ENCODE peak calls at places on chromosomes 13 and 19, in six cellular contexts. One of them, this sample, is unnamed. For H3K9me3, the result is how much of the 10 kb centered on the place peaks cover.

GRCh38 chr13:107192289-107192688 is 624.4 kb upstream of the ARGLU1 start:
- DNase-seq in ovary: no peak
- DNase-seq in WERI-Rb-1: no peak
- DNase-seq in osteoblast: no peak
- DNase-seq in H9: no peak
- DNase-seq in prostate gland: no peak
- DNase-seq in this sample: no peak

GRCh38 chr19:1275976-1276619 is 768 bp downstream of the FAM174C start:
- DNase-seq in ovary: peak
- DNase-seq in WERI-Rb-1: no peak
- DNase-seq in osteoblast: peak
- DNase-seq in H9: no peak
- DNase-seq in prostate gland: peak
- DNase-seq in this sample: no peak

GRCh38 chr13:107203146-107203847 is 635.4 kb upstream of the ARGLU1 start:
- DNase-seq in ovary: no peak
- DNase-seq in WERI-Rb-1: peak
- DNase-seq in osteoblast: no peak
- DNase-seq in H9: peak
- DNase-seq in prostate gland: no peak
- DNase-seq in this sample: no peak

GRCh38 chr19:44344255-44344654 is 12.2 kb downstream of the ZNF112 start:
- DNase-seq in ovary: no peak
- DNase-seq in WERI-Rb-1: no peak
- DNase-seq in osteoblast: no peak
- DNase-seq in H9: no peak
- DNase-seq in prostate gland: no peak
- DNase-seq in this sample: no peak

GRCh38 chr19:48258350-48258749 is 2.6 kb upstream of the CARD8 start:
- DNase-seq in ovary: no peak
- DNase-seq in WERI-Rb-1: no peak
- DNase-seq in osteoblast: no peak
- DNase-seq in H9: no peak
- DNase-seq in prostate gland: no peak
- DNase-seq in this sample: peak

GRCh38 chr13:48595330-48596127 is 58.2 kb upstream of the CYSLTR2 start:
- DNase-seq in ovary: peak
- DNase-seq in WERI-Rb-1: no peak
- DNase-seq in osteoblast: no peak
- DNase-seq in H9: peak
- DNase-seq in prostate gland: peak
- DNase-seq in this sample: peak

GRCh38 chr19:15885167-15885566 is 12.7 kb downstream of the CYP4F2 start:
- DNase-seq in ovary: no peak
- DNase-seq in WERI-Rb-1: no peak
- DNase-seq in osteoblast: no peak
- DNase-seq in H9: no peak
- DNase-seq in prostate gland: no peak
- DNase-seq in this sample: no peak

GRCh38 chr13:37429976-37430375 is 168.6 kb downstream of the POSTN start:
- DNase-seq in ovary: no peak
- DNase-seq in WERI-Rb-1: no peak
- DNase-seq in osteoblast: no peak
- DNase-seq in H9: no peak
- DNase-seq in prostate gland: no peak
- DNase-seq in this sample: no peak

GRCh38 chr19:41195675-41196497 is 2.9 kb downstream of the CYP2S1 start:
- DNase-seq in ovary: no peak
- DNase-seq in WERI-Rb-1: no peak
- DNase-seq in osteoblast: peak
- DNase-seq in H9: no peak
- DNase-seq in prostate gland: no peak
- DNase-seq in this sample: no peak

GRCh38 chr19:48962029-48962848 is 2.9 kb upstream of the FTL start:
- DNase-seq in ovary: no peak
- DNase-seq in WERI-Rb-1: no peak
- DNase-seq in osteoblast: peak
- DNase-seq in H9: peak
- DNase-seq in prostate gland: peak
- DNase-seq in this sample: no peak

GRCh38 chr19:14416743-14417214 is 2.4 kb downstream of the DDX39A start:
- DNase-seq in ovary: no peak
- DNase-seq in WERI-Rb-1: no peak
- DNase-seq in osteoblast: no peak
- DNase-seq in H9: no peak
- DNase-seq in prostate gland: no peak
- DNase-seq in this sample: no peak

GRCh38 chr19:29708553-29709439 is 6.3 kb downstream of the C19orf12 start:
- DNase-seq in ovary: no peak
- DNase-seq in WERI-Rb-1: peak
- DNase-seq in osteoblast: peak
- DNase-seq in H9: no peak
- DNase-seq in prostate gland: no peak
- DNase-seq in this sample: no peak

GRCh38 chr19:36488816-36489138 is 584 bp downstream of the ZNF566 start:
- DNase-seq in ovary: no peak
- DNase-seq in WERI-Rb-1: peak
- DNase-seq in osteoblast: peak
- DNase-seq in H9: no peak
- DNase-seq in prostate gland: no peak
- DNase-seq in this sample: peak

GRCh38 chr19:47020132-47020805 is 632 bp downstream of the NPAS1 start:
- DNase-seq in ovary: no peak
- DNase-seq in WERI-Rb-1: no peak
- DNase-seq in osteoblast: peak
- DNase-seq in H9: no peak
- DNase-seq in prostate gland: no peak
- DNase-seq in this sample: no peak

GRCh38 chr13:53821632-53822031 is 793.0 kb downstream of the OLFM4 start:
- DNase-seq in ovary: no peak
- DNase-seq in WERI-Rb-1: no peak
- DNase-seq in osteoblast: no peak
- DNase-seq in H9: no peak
- DNase-seq in prostate gland: peak
- DNase-seq in this sample: no peak

GRCh38 chr19:49857061-49857833 is 6.3 kb downstream of the PTOV1 start:
- DNase-seq in ovary: peak
- DNase-seq in WERI-Rb-1: no peak
- DNase-seq in osteoblast: no peak
- DNase-seq in H9: peak
- DNase-seq in prostate gland: no peak
- DNase-seq in this sample: no peak

GRCh38 chr13:28492527-28493367 is 2.2 kb downstream of the FLT1 start:
- DNase-seq in ovary: no peak
- DNase-seq in WERI-Rb-1: no peak
- DNase-seq in osteoblast: no peak
- DNase-seq in H9: no peak
- DNase-seq in prostate gland: no peak
- DNase-seq in this sample: no peak

GRCh38 chr19:55105237-55105636 is 12.2 kb downstream of the PPP1R12C start:
- DNase-seq in ovary: no peak
- DNase-seq in WERI-Rb-1: no peak
- DNase-seq in osteoblast: peak
- DNase-seq in H9: no peak
- DNase-seq in prostate gland: no peak
- DNase-seq in this sample: no peak

GRCh38 chr13:50026788-50027473 is 11.7 kb downstream of the KCNRG start:
- DNase-seq in ovary: no peak
- DNase-seq in WERI-Rb-1: no peak
- DNase-seq in osteoblast: no peak
- DNase-seq in H9: no peak
- DNase-seq in prostate gland: no peak
- DNase-seq in this sample: no peak

GRCh38 chr13:26465514-26465913 is 92.0 kb upstream of the WASF3 start:
- DNase-seq in ovary: no peak
- DNase-seq in WERI-Rb-1: no peak
- DNase-seq in osteoblast: no peak
- DNase-seq in H9: no peak
- DNase-seq in prostate gland: no peak
- DNase-seq in this sample: no peak

GRCh38 chr19:17511724-17512573 is 500 bp downstream of the PGLS start:
- DNase-seq in ovary: peak
- DNase-seq in WERI-Rb-1: peak
- DNase-seq in osteoblast: peak
- DNase-seq in H9: peak
- DNase-seq in prostate gland: peak
- DNase-seq in this sample: peak
- TF ChIP-seq CTCF in ovary: peak
- TF ChIP-seq CTCF in WERI-Rb-1: peak
- TF ChIP-seq CTCF in osteoblast: no peak
- TF ChIP-seq CTCF in H9: peak
- TF ChIP-seq CTCF in prostate gland: peak
- TF ChIP-seq CTCF in this sample: no peak

GRCh38 chr19:10332965-10333757 is at the start of gene RAVER1:
- DNase-seq in ovary: peak
- DNase-seq in WERI-Rb-1: peak
- DNase-seq in osteoblast: peak
- DNase-seq in H9: peak
- DNase-seq in prostate gland: peak
- DNase-seq in this sample: peak

GRCh38 chr19:10328558-10329429 is 4.5 kb downstream of the RAVER1 start:
- DNase-seq in ovary: no peak
- DNase-seq in WERI-Rb-1: no peak
- DNase-seq in osteoblast: peak
- DNase-seq in H9: no peak
- DNase-seq in prostate gland: no peak
- DNase-seq in this sample: no peak

GRCh38 chr19:10332158-10332964 is 968 bp downstream of the RAVER1 start:
- DNase-seq in ovary: no peak
- DNase-seq in WERI-Rb-1: no peak
- DNase-seq in osteoblast: peak
- DNase-seq in H9: no peak
- DNase-seq in prostate gland: no peak
- DNase-seq in this sample: no peak

GRCh38 chr19:10327793-10328192 is 5.5 kb downstream of the RAVER1 start:
- DNase-seq in ovary: no peak
- DNase-seq in WERI-Rb-1: no peak
- DNase-seq in osteoblast: peak
- DNase-seq in H9: no peak
- DNase-seq in prostate gland: no peak
- DNase-seq in this sample: no peak

DNA sequence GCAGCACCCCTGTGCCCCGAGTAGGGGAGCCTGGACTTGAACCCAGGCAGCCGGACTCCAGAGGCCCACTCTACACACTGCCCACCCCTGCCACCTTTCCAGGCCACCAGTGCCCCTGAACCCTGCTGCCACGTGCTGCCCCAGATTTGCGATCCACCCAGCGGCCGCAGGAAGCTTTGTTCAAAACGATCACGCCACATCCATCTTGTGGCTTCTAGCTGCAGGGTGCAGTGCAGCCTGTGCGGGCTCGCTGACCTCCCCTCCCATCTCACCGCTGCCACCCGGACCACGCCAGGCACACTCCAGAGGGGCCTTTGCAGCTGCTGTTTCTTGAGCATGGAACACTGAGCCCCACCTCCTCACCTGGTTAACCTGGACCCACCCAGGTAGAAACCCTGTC is 3.8 kb downstream of the RAVER1 start:
- DNase-seq in ovary: no peak
- DNase-seq in WERI-Rb-1: no peak
- DNase-seq in osteoblast: peak
- DNase-seq in H9: no peak
- DNase-seq in prostate gland: no peak
- DNase-seq in this sample: no peak
- H3K27ac ChIP-seq in ovary: no peak
- H3K27ac ChIP-seq in WERI-Rb-1: no peak
- H3K27ac ChIP-seq in osteoblast: no peak
- H3K27ac ChIP-seq in H9: no peak
- H3K27ac ChIP-seq in prostate gland: no peak
- H3K27ac ChIP-seq in this sample: no peak

GRCh38 chr19:11722414-11722813 is 16.3 kb downstream of the ZNF823 start:
- DNase-seq in ovary: no peak
- DNase-seq in WERI-Rb-1: no peak
- DNase-seq in osteoblast: no peak
- DNase-seq in H9: no peak
- DNase-seq in prostate gland: no peak
- DNase-seq in this sample: no peak
- H3K9me3 ChIP-seq in ovary: under half
- H3K9me3 ChIP-seq in WERI-Rb-1: under half
- H3K9me3 ChIP-seq in osteoblast: half or more
- H3K9me3 ChIP-seq in H9: under half
- H3K9me3 ChIP-seq in prostate gland: under half
- H3K9me3 ChIP-seq in this sample: half or more

DNA sequence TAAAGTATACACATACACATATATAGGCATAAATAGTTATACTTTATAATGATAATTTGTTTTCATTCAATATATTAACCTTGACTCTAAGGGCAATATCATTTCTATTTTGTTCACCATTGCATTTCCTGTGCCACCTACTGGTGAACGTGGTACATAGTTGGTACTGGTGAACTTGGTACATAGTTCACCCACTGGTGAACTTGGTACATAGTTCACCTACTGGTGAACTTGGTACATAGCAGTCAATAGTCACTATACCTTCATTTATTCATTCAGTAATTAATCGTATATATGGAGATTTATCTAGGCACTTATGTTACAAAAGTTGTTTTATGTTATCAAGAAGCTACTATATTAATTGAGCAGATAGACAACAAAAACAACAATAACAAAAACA is 172.6 kb upstream of the ATXN8OS start:
- DNase-seq in ovary: no peak
- DNase-seq in WERI-Rb-1: no peak
- DNase-seq in osteoblast: no peak
- DNase-seq in H9: no peak
- DNase-seq in prostate gland: no peak
- DNase-seq in this sample: no peak
- TF ChIP-seq CTCF in ovary: no peak
- TF ChIP-seq CTCF in WERI-Rb-1: peak
- TF ChIP-seq CTCF in osteoblast: no peak
- TF ChIP-seq CTCF in H9: peak
- TF ChIP-seq CTCF in prostate gland: no peak
- TF ChIP-seq CTCF in this sample: no peak

This sample was measured in CD4-positive, alpha-beta T cell.